ENCODE peak calls at places on chromosomes 5 and 9, in seven cellular contexts. O, M, Y, H, K, X and J are unnamed samples.

GRCh38 chr9:79776581-79776980 is 204.8 kb downstream of the TLE4 start:
- DNase-seq in H (no peak), K (no peak), Y (no peak), M (no peak), O (no peak), X (no peak), J (no peak)

GRCh38 chr5:32223972-32224608 is 50.0 kb upstream of the GOLPH3 start:
- DNase-seq in O (peak; percentile 49), X (peak; percentile 25), Y (no peak), H (peak; percentile 72), M (peak; percentile 40), K (no peak), J (peak; percentile 81)

GRCh38 chr5:27315541-27316282 is 277.3 kb upstream of the CDH9 start:
- DNase-seq in H (peak; percentile 25), M (peak; percentile 16), K (no peak), X (no peak), O (no peak), Y (no peak), J (peak; percentile 43)

GRCh38 chr5:134240421-134240962 is 14.6 kb upstream of the PPP2CA start:
- DNase-seq in X (no peak), Y (no peak), M (no peak), O (no peak), K (peak; percentile 86), H (peak; percentile 7), J (no peak)

GRCh38 chr5:139246394-139246793 is 47.1 kb upstream of the MATR3 start:
- DNase-seq in K (no peak), Y (peak; percentile 54), H (peak; percentile 36), X (no peak), M (no peak), O (no peak), J (no peak)

GRCh38 chr5:84718377-84718776 is 333.7 kb upstream of the EDIL3 start:
- DNase-seq in H (no peak), Y (no peak), K (no peak), O (no peak), M (no peak), X (no peak), J (no peak)

GRCh38 chr5:180291234-180291940 is 496 bp downstream of the MAPK9 start:
- DNase-seq in X (no peak), M (no peak), O (peak; percentile 47), K (no peak), Y (no peak), H (no peak), J (no peak)

GRCh38 chr5:178334856-178335255 is 102.3 kb upstream of the PHYKPL start:
- DNase-seq in O (no peak), M (no peak), Y (no peak), K (no peak), X (no peak), H (no peak), J (no peak)

GRCh38 chr5:134975843-134976242 is 8.1 kb downstream of the CATSPER3 start:
- DNase-seq in X (no peak), H (no peak), Y (no peak), M (no peak), K (no peak), O (no peak), J (no peak)

GRCh38 chr9:35035851-35036701 is 36.3 kb downstream of the VCP start:
- DNase-seq in X (no peak), O (no peak), H (no peak), Y (peak; percentile 64), K (no peak), M (peak; percentile 26), J (no peak)

GRCh38 chr9:120368799-120369198 is 211.2 kb downstream of the CDK5RAP2 start:
- DNase-seq in X (no peak), H (no peak), O (no peak), K (no peak), M (no peak), Y (no peak), J (no peak)

GRCh38 chr9:137694962-137695875 is 76.4 kb downstream of the EHMT1 start:
- DNase-seq in M (no peak), Y (peak; percentile 70), O (no peak), X (no peak), H (no peak), K (peak; percentile 14), J (no peak)

GRCh38 chr5:157511656-157512644 is 51.9 kb downstream of the NIPAL4 start:
- DNase-seq in M (peak; percentile 94), Y (peak; percentile 78), O (peak; percentile 100), X (peak; percentile 94), H (peak; percentile 96), K (peak; percentile 6), J (peak; percentile 89)

GRCh38 chr9:92726348-92726747 is 38.3 kb downstream of the BICD2 start:
- DNase-seq in X (no peak), Y (peak; percentile 19), H (no peak), M (no peak), O (no peak), K (no peak), J (no peak)

GRCh38 chr5:56145511-56145910 is 87.6 kb downstream of the ANKRD55 start:
- DNase-seq in H (no peak), O (no peak), K (no peak), X (no peak), Y (no peak), M (no peak), J (no peak)

GRCh38 chr9:15430920-15431844 is 8.5 kb downstream of the SNAPC3 start:
- DNase-seq in K (no peak), Y (no peak), H (no peak), M (no peak), O (no peak), X (no peak), J (no peak)

GRCh38 chr5:92207156-92207555 is 824.0 kb upstream of the ARRDC3 start:
- DNase-seq in K (no peak), X (no peak), H (no peak), Y (no peak), M (no peak), O (no peak), J (no peak)

GRCh38 chr9:3299872-3300271 is 225.9 kb downstream of the RFX3 start:
- DNase-seq in M (no peak), K (no peak), Y (no peak), O (no peak), X (no peak), H (no peak), J (no peak)

GRCh38 chr9:116378873-116379272 is 225.3 kb downstream of the PAPPA start:
- DNase-seq in M (no peak), K (no peak), Y (no peak), X (no peak), O (no peak), H (no peak), J (no peak)

GRCh38 chr5:134026521-134027202 is 21.9 kb upstream of the VDAC1 start:
- DNase-seq in Y (no peak), K (no peak), H (peak; percentile 44), X (peak; percentile 19), O (no peak), M (no peak), J (peak; percentile 81)

GRCh38 chr9:129774791-129775149 is 21.9 kb upstream of the PTGES start:
- DNase-seq in Y (no peak), H (no peak), X (no peak), O (no peak), K (no peak), M (no peak), J (no peak)

GRCh38 chr5:115033861-115034260 is 135.8 kb downstream of the TRIM36 start:
- DNase-seq in O (no peak), H (peak; percentile 2), Y (no peak), K (no peak), X (no peak), M (no peak), J (no peak)

GRCh38 chr5:13830536-13830935 is 114.0 kb downstream of the DNAH5 start:
- DNase-seq in X (no peak), Y (no peak), M (no peak), H (no peak), K (no peak), O (no peak), J (no peak)

GRCh38 chr9:128863647-128864046 is 18.1 kb downstream of the KYAT1 start:
- DNase-seq in M (no peak), Y (peak; percentile 87), O (peak; percentile 40), X (no peak), K (peak; percentile 33), H (peak; percentile 30), J (peak; percentile 52)

GRCh38 chr5:73229271-73229670 is 56.3 kb downstream of the TMEM174 start:
- DNase-seq in M (no peak), Y (no peak), X (no peak), O (no peak), K (no peak), H (peak; percentile 46), J (no peak)